ENCODE peak calls at places on chromosomes 2 and 18, in four cellular contexts. M is fibroblast of the conjunctiva, H is NB4, Z is NCI-H1930. F is an unnamed sample.

GRCh38 chr2:100237770-100238169 is 84.5 kb downstream of the LONRF2 start:
- DNase-seq in M (no peak), H (peak), Z (no peak), F (no peak)

GRCh38 chr18:36519358-36519757 is 221.8 kb downstream of the FHOD3 start:
- DNase-seq in M (no peak), H (peak), Z (no peak), F (no peak)

GRCh38 chr2:226758886-226759660 is 40.5 kb downstream of the IRS1 start:
- DNase-seq in M (peak), H (peak), Z (no peak), F (peak)

GRCh38 chr2:128177315-128177714 is 86.3 kb downstream of the UGGT1 start:
- DNase-seq in M (no peak), H (no peak), Z (no peak), F (no peak)

GRCh38 chr18:45012286-45012685 is 331.6 kb downstream of the SETBP1 start:
- DNase-seq in M (no peak), H (peak), Z (no peak), F (no peak)

GRCh38 chr2:54577944-54578667 is 122.0 kb downstream of the SPTBN1 start:
- DNase-seq in M (no peak), H (no peak), Z (no peak), F (no peak)

GRCh38 chr2:3433339-3433699 is 53.8 kb downstream of the TRAPPC12 start:
- DNase-seq in M (no peak), H (no peak), Z (no peak), F (no peak)

GRCh38 chr2:112162341-112162740 is 24.2 kb downstream of the FBLN7 start:
- DNase-seq in M (no peak), H (no peak), Z (no peak), F (no peak)

GRCh38 chr2:25056391-25056821 is 14.5 kb downstream of the EFR3B start:
- DNase-seq in M (no peak), H (no peak), Z (no peak), F (no peak)

GRCh38 chr2:73292906-73293533 is 328 bp downstream of the EGR4 start:
- DNase-seq in M (no peak), H (no peak), Z (no peak), F (no peak)

GRCh38 chr18:29588446-29589100 is 1411.6 kb upstream of the CDH2 start:
- DNase-seq in M (no peak), H (no peak), Z (no peak), F (no peak)

GRCh38 chr18:77486985-77487384 is 237.3 kb downstream of the GALR1 start:
- DNase-seq in M (no peak), H (no peak), Z (no peak), F (no peak)

GRCh38 chr2:107132141-107132540 is 246.2 kb upstream of the ST6GAL2 start:
- DNase-seq in M (no peak), H (peak), Z (no peak), F (no peak)

GRCh38 chr18:48575658-48576453 is 37.0 kb downstream of the CTIF start:
- DNase-seq in M (no peak), H (no peak), Z (no peak), F (no peak)

GRCh38 chr2:10161961-10162441 is 39.5 kb downstream of the RRM2 start:
- DNase-seq in M (no peak), H (no peak), Z (no peak), F (no peak)

GRCh38 chr2:222290691-222291484 is 7.9 kb downstream of the PAX3 start:
- DNase-seq in M (no peak), H (no peak), Z (no peak), F (no peak)

GRCh38 chr18:56550121-56550520 is 88.3 kb downstream of the TXNL1 start:
- DNase-seq in M (no peak), H (no peak), Z (no peak), F (no peak)

GRCh38 chr18:14936313-14936712 is 188.3 kb downstream of the ANKRD30B start:
- DNase-seq in M (no peak), H (no peak), Z (no peak), F (no peak)

GRCh38 chr18:6960656-6961055 is 156.9 kb downstream of the LAMA1 start:
- DNase-seq in M (no peak), H (no peak), Z (no peak), F (no peak)

GRCh38 chr2:99559075-99559662 is 69.4 kb upstream of the REV1 start:
- DNase-seq in M (peak), H (peak), Z (peak), F (peak)

GRCh38 chr2:54708584-54709340 is 14.7 kb upstream of the EML6 start:
- DNase-seq in M (no peak), H (no peak), Z (no peak), F (no peak)

GRCh38 chr2:69483696-69484095 is 46.5 kb upstream of the NFU1 start:
- DNase-seq in M (no peak), H (no peak), Z (no peak), F (no peak)

GRCh38 chr2:204234879-204235278 is 298.3 kb downstream of the ICOS start:
- DNase-seq in M (no peak), H (no peak), Z (no peak), F (no peak)

GRCh38 chr2:238231251-238231793 is 8.5 kb downstream of the HES6 start:
- DNase-seq in M (peak), H (peak), Z (peak), F (no peak)

GRCh38 chr2:226618544-226618874 is 181.1 kb downstream of the IRS1 start:
- DNase-seq in M (no peak), H (no peak), Z (no peak), F (no peak)

GRCh38 chr18:69400976-69401474 is 337 bp downstream of the DOK6 start:
- DNase-seq in M (no peak), H (no peak), Z (no peak), F (no peak)

GRCh38 chr18:76453057-76453561 is 41.9 kb downstream of the ZNF516 start:
- DNase-seq in M (no peak), H (no peak), Z (no peak), F (no peak)

GRCh38 chr2:113172721-113173562 is 829 bp upstream of the PSD4 start:
- DNase-seq in M (no peak), H (peak), Z (no peak), F (no peak)

GRCh38 chr2:85577386-85578242 is at the start of gene VAMP8:
- DNase-seq in M (no peak), H (peak), Z (no peak), F (no peak)

GRCh38 chr2:159185401-159186130 is 100.9 kb downstream of the WDSUB1 start:
- DNase-seq in M (no peak), H (peak), Z (no peak), F (no peak)

GRCh38 chr2:24513672-24514071 is 22.6 kb downstream of the NCOA1 start:
- DNase-seq in M (no peak), H (no peak), Z (no peak), F (no peak)

GRCh38 chr2:123207245-123207644 is 817.8 kb upstream of the CNTNAP5 start:
- DNase-seq in M (no peak), H (no peak), Z (no peak), F (no peak)

GRCh38 chr2:160394153-160394552 is 99.5 kb downstream of the RBMS1 start:
- DNase-seq in M (no peak), H (peak), Z (no peak), F (no peak)

GRCh38 chr2:96531366-96531765 is 5.2 kb upstream of the ARID5A start:
- DNase-seq in M (no peak), H (no peak), Z (no peak), F (no peak)